ENCODE peak calls at places on chromosomes 1 and 21, in five cellular contexts. U is lung, G is thyroid gland, F is AG04449, E is progenitor cell of endocrine pancreas. X is an unnamed sample.

GRCh38 chr1:119220980-119221379 is 80.5 kb upstream of the WARS2 start:
- DNase-seq in U (no peak), G (no peak), F (peak; percentile 77), E (no peak), X (no peak)

GRCh38 chr1:40877681-40878080 is 15.5 kb upstream of the CITED4 start:
- DNase-seq in U (peak; percentile 39), G (peak; percentile 94), F (peak; percentile 67), E (no peak), X (peak; percentile 95)

GRCh38 chr1:23795676-23796465 is 4.7 kb downstream of the GALE start:
- DNase-seq in U (no peak), G (no peak), F (no peak), E (no peak), X (no peak)

GRCh38 chr1:58398714-58399113 is 147.8 kb downstream of the OMA1 start:
- DNase-seq in U (no peak), G (no peak), F (no peak), E (no peak), X (no peak)

GRCh38 chr1:89546082-89546889 is 21.7 kb downstream of the LRRC8B start:
- DNase-seq in U (no peak), G (no peak), F (no peak), E (no peak), X (no peak)

GRCh38 chr1:86828024-86828423 is 85.9 kb downstream of the SELENOF start:
- DNase-seq in U (no peak), G (no peak), F (no peak), E (no peak), X (no peak)

GRCh38 chr1:235883261-235883927 is 16.7 kb upstream of the LYST start:
- DNase-seq in U (peak; percentile 89), G (peak; percentile 87), F (peak; percentile 95), E (no peak), X (no peak)

GRCh38 chr1:23167353-23168078 is 1.1 kb downstream of the LUZP1 start:
- DNase-seq in U (peak; percentile 46), G (peak; percentile 52), F (no peak), E (no peak), X (peak; percentile 69)

GRCh38 chr1:32194984-32195383 is 5.4 kb upstream of the CCDC28B start:
- DNase-seq in U (no peak), G (no peak), F (no peak), E (no peak), X (no peak)

GRCh38 chr1:68347415-68347814 is 102.3 kb downstream of the RPE65 start:
- DNase-seq in U (peak; percentile 35), G (no peak), F (no peak), E (no peak), X (no peak)

GRCh38 chr1:66704177-66704880 is 47.9 kb upstream of the DYNLT5 start:
- DNase-seq in U (no peak), G (no peak), F (no peak), E (no peak), X (no peak)

GRCh38 chr1:168273575-168273974 is 7.1 kb upstream of the TBX19 start:
- DNase-seq in U (no peak), G (no peak), F (no peak), E (no peak), X (no peak)

GRCh38 chr1:220336391-220337065 is 64.3 kb upstream of the RAB3GAP2 start:
- DNase-seq in U (no peak), G (no peak), F (no peak), E (no peak), X (no peak)

GRCh38 chr1:67723620-67724019 is 38.6 kb downstream of the GADD45A start:
- DNase-seq in U (no peak), G (no peak), F (no peak), E (no peak), X (no peak)

GRCh38 chr21:42463861-42464515 is 32.0 kb downstream of the RSPH1 start:
- DNase-seq in U (peak; percentile 55), G (no peak), F (no peak), E (no peak), X (no peak)

GRCh38 chr1:39596163-39596562 is 19.6 kb upstream of the PABPC4 start:
- DNase-seq in U (no peak), G (no peak), F (no peak), E (no peak), X (no peak)

GRCh38 chr21:41043008-41043407 is 125.0 kb upstream of the BACE2 start:
- DNase-seq in U (no peak), G (no peak), F (no peak), E (no peak), X (no peak)

GRCh38 chr21:32008714-32009113 is 135.9 kb downstream of the HUNK start:
- DNase-seq in U (no peak), G (no peak), F (no peak), E (no peak), X (no peak)

GRCh38 chr1:85655315-85655714 is 52.9 kb downstream of the ZNHIT6 start:
- DNase-seq in U (no peak), G (no peak), F (no peak), E (no peak), X (no peak)

GRCh38 chr1:65254320-65255087 is 54.8 kb upstream of the DNAJC6 start:
- DNase-seq in U (peak; percentile 71), G (peak; percentile 87), F (no peak), E (peak; percentile 74), X (peak; percentile 81)
- TF ChIP-seq CTCF in U (no peak), G (no peak), F (peak; percentile 37), E (no peak), X (no peak)

DNA sequence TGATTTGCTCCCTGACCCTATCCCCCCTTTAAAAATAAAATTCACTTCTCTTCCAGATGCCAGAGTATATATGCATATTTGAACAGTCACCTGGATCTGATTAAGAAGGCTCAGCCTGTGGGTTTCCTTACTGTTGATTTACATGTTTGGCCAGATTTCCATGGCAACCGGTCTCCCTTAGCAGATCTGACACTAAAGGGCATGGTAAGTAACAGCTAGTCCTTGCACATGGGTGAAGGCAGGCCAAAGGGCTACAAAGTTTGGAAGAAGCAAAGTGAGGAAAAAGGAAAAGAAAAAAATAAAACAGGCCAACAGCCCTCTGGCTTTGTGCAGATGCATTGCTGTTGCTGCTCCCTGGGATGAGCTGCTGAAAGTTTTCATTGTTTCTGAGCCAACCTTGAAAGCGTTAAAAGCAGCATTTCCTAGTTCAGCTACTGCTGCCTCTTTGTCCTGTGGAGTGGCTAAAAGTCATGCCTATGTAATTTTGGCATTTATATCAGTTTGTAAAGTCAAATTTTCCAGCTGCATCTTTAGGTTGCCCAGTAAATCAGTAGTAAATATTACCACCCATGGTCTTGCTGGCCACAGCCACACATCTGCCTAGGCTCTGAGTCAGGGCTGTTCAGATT is 176.5 kb upstream of the HOOK1 start:
- DNase-seq in U (no peak), G (no peak), F (peak; percentile 38), E (no peak), X (no peak)
- TF ChIP-seq CTCF in U (no peak), G (no peak), F (no peak), E (no peak), X (no peak)

GRCh38 chr1:10909697-10910489 is 102.6 kb upstream of the TARDBP start:
- DNase-seq in U (peak; percentile 63), G (peak; percentile 52), F (no peak), E (no peak), X (no peak)
- TF ChIP-seq CTCF in U (peak; percentile 3), G (peak; percentile 33), F (peak; percentile 55), E (peak; percentile 56), X (peak; percentile 67)

DNA sequence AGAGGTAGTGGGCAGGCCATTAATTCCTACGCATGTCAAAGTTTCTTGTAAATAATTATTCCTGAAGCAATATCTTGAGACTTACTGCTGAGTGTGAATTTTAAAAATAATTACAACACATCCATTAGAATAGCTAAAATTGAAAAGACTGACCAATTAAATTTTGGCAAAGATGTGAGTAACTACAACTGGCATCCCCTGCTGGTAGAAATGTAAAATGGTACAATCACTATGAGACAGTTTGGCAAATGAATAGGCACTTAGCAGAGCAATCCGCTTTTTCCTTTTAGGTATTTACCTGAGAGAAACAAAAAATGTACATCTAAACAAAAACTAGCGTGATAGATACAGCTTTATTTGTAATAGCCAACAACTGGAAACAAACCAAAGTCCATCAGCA is 798.9 kb downstream of the BRINP3 start:
- DNase-seq in U (no peak), G (no peak), F (no peak), E (no peak), X (no peak)
- TF ChIP-seq CTCF in U (no peak), G (no peak), F (no peak), E (no peak), X (peak; percentile 64)

GRCh38 chr1:2059290-2059953 is 9.2 kb downstream of the PRKCZ start:
- DNase-seq in U (no peak), G (no peak), F (no peak), E (no peak), X (no peak)
- TF ChIP-seq CTCF in U (no peak), G (no peak), F (no peak), E (no peak), X (no peak)

GRCh38 chr1:2107586-2108212 is 57.5 kb downstream of the PRKCZ start:
- DNase-seq in U (no peak), G (no peak), F (no peak), E (no peak), X (peak; percentile 48)

GRCh38 chr1:2109581-2110021 is 59.4 kb downstream of the PRKCZ start:
- DNase-seq in U (no peak), G (no peak), F (no peak), E (no peak), X (peak; percentile 53)

GRCh38 chr1:2108213-2108876 is 58.1 kb downstream of the PRKCZ start:
- DNase-seq in U (no peak), G (no peak), F (no peak), E (no peak), X (peak; percentile 61)

GRCh38 chr1:2110191-2110737 is 60.1 kb downstream of the PRKCZ start:
- DNase-seq in U (no peak), G (no peak), F (no peak), E (no peak), X (no peak)

DNA sequence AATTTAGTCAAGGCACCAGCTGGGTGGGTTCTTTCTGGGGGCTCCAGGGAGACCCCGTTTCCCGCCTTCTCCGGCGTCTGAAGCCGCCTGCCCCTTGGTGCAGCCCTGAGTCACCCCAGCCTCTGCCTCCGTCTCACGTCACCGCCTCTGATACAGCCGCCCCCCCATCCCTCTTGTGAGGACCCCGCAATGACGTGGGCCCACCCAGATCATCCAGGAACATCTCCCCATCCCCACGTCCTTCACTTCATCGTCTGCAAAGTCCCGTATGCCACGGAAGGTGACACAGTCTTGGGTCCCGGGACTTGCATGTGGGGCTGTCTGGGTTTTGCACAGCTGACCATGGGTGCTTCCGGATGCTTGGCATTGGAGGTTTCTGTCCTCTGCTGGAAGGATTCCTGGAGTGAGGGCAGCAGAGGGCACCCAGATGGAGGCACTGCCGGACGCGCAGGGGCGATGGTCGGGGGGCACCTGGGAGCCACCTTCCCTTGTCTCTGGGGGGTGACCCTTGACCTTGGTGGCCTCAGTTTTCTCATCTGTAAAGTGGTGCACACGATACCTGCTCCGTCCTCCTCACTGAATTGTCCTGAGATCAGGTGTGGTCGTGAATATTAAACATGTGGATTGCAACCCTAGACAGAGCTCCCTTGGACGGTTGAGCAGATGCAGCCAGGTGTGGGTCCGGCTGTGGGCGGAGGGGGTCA is 58.8 kb downstream of the PRKCZ start:
- DNase-seq in U (no peak), G (no peak), F (no peak), E (no peak), X (peak; percentile 50)
- TF ChIP-seq CTCF in U (no peak), G (no peak), F (no peak), E (no peak), X (no peak)

DNA sequence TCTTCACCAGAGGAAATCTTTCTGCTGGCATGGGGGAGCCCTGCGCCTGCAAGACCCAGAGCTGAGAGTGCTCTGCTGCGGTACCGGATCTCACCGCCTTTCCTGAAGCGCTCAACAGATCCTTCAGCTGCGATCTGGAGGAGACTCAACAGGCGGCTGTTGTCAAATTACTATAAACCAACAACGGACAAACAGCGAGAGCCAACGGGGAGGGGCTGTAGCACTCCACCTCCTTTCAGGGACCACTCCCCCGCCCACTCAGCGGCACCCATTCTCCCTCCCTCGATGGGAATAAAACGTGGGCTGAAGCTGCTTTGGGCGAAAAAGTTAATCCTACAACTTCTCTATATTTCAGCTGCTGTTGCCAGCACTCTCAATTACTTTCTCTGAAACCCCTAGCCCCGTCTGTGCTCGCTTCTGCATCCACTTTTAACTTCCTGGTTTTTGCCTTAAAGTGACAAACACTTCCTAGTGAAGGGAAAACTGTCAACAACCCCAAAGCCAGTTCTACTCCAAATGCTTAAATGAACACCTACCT is at the start of gene FMO5:
- DNase-seq in U (peak; percentile 78), G (peak; percentile 71), F (no peak), E (no peak), X (no peak)
- TF ChIP-seq CTCF in U (no peak), G (no peak), F (peak; percentile 14), E (peak; percentile 14), X (no peak)

X was measured in RWPE2.